ENCODE peak calls at places on chromosomes 1 and 21, in four cellular contexts. One of them, this sample, is unnamed.

GRCh38 chr1:115893545-115893944 is 52.6 kb upstream of the NHLH2 start:
- DNase-seq in K562: no peak
- DNase-seq in WTC11: no peak
- DNase-seq in HepG2: no peak
- DNase-seq in this sample: no peak

GRCh38 chr1:246001821-246002220 is 505.3 kb downstream of the SMYD3 start:
- DNase-seq in K562: no peak
- DNase-seq in WTC11: no peak
- DNase-seq in HepG2: no peak
- DNase-seq in this sample: no peak

GRCh38 chr21:16695074-16695473 is 817.8 kb upstream of the CXADR start:
- DNase-seq in K562: no peak
- DNase-seq in WTC11: no peak
- DNase-seq in HepG2: no peak
- DNase-seq in this sample: no peak

GRCh38 chr1:5889901-5890300 is 102.3 kb downstream of the NPHP4 start:
- DNase-seq in K562: no peak
- DNase-seq in WTC11: no peak
- DNase-seq in HepG2: no peak
- DNase-seq in this sample: no peak

GRCh38 chr21:19031956-19032355 is 628.4 kb upstream of the TMPRSS15 start:
- DNase-seq in K562: no peak
- DNase-seq in WTC11: no peak
- DNase-seq in HepG2: no peak
- DNase-seq in this sample: no peak

GRCh38 chr1:47187226-47187925 is 2.5 kb downstream of the PDZK1IP1 start:
- DNase-seq in K562: no peak
- DNase-seq in WTC11: no peak
- DNase-seq in HepG2: no peak
- DNase-seq in this sample: no peak

GRCh38 chr1:179754031-179754624 is 11.0 kb downstream of the FAM163A start:
- DNase-seq in K562: no peak
- DNase-seq in WTC11: no peak
- DNase-seq in HepG2: no peak
- DNase-seq in this sample: no peak

GRCh38 chr1:20426923-20427322 is 59.1 kb downstream of the CAMK2N1 start:
- DNase-seq in K562: no peak
- DNase-seq in WTC11: no peak
- DNase-seq in HepG2: peak
- DNase-seq in this sample: no peak

GRCh38 chr1:225462714-225463574 is 35.1 kb upstream of the LBR start:
- DNase-seq in K562: no peak
- DNase-seq in WTC11: no peak
- DNase-seq in HepG2: no peak
- DNase-seq in this sample: no peak

GRCh38 chr1:153141377-153141776 is 9.3 kb downstream of the SPRR2G start:
- DNase-seq in K562: no peak
- DNase-seq in WTC11: no peak
- DNase-seq in HepG2: no peak
- DNase-seq in this sample: no peak

GRCh38 chr1:32498751-32499150 is 33.9 kb downstream of the ZBTB8B start:
- DNase-seq in K562: no peak
- DNase-seq in WTC11: no peak
- DNase-seq in HepG2: no peak
- DNase-seq in this sample: no peak

GRCh38 chr1:83692524-83693336 is 306.2 kb downstream of the TTLL7 start:
- DNase-seq in K562: no peak
- DNase-seq in WTC11: peak
- DNase-seq in HepG2: peak
- DNase-seq in this sample: peak

GRCh38 chr21:17436626-17437111 is 76.2 kb upstream of the CXADR start:
- DNase-seq in K562: no peak
- DNase-seq in WTC11: no peak
- DNase-seq in HepG2: peak
- DNase-seq in this sample: no peak

GRCh38 chr1:221172836-221173235 is 293.6 kb downstream of the HLX start:
- DNase-seq in K562: no peak
- DNase-seq in WTC11: no peak
- DNase-seq in HepG2: no peak
- DNase-seq in this sample: no peak

GRCh38 chr1:229457436-229457835 is 23.5 kb upstream of the ACTA1 start:
- DNase-seq in K562: no peak
- DNase-seq in WTC11: no peak
- DNase-seq in HepG2: no peak
- DNase-seq in this sample: no peak

GRCh38 chr1:118978914-118979701 is 9.0 kb downstream of the TBX15 start:
- DNase-seq in K562: no peak
- DNase-seq in WTC11: no peak
- DNase-seq in HepG2: no peak
- DNase-seq in this sample: no peak

GRCh38 chr1:200302893-200303250 is 107.0 kb downstream of the ZNF281 start:
- DNase-seq in K562: no peak
- DNase-seq in WTC11: peak
- DNase-seq in HepG2: no peak
- DNase-seq in this sample: no peak

GRCh38 chr1:200301152-200301551 is 108.7 kb downstream of the ZNF281 start:
- DNase-seq in K562: no peak
- DNase-seq in WTC11: no peak
- DNase-seq in HepG2: no peak
- DNase-seq in this sample: no peak

GRCh38 chr1:200304146-200304545 is 105.7 kb downstream of the ZNF281 start:
- DNase-seq in K562: no peak
- DNase-seq in WTC11: no peak
- DNase-seq in HepG2: no peak
- DNase-seq in this sample: no peak

GRCh38 chr1:200299571-200299970 is 110.3 kb downstream of the ZNF281 start:
- DNase-seq in K562: no peak
- DNase-seq in WTC11: no peak
- DNase-seq in HepG2: no peak
- DNase-seq in this sample: no peak

DNA sequence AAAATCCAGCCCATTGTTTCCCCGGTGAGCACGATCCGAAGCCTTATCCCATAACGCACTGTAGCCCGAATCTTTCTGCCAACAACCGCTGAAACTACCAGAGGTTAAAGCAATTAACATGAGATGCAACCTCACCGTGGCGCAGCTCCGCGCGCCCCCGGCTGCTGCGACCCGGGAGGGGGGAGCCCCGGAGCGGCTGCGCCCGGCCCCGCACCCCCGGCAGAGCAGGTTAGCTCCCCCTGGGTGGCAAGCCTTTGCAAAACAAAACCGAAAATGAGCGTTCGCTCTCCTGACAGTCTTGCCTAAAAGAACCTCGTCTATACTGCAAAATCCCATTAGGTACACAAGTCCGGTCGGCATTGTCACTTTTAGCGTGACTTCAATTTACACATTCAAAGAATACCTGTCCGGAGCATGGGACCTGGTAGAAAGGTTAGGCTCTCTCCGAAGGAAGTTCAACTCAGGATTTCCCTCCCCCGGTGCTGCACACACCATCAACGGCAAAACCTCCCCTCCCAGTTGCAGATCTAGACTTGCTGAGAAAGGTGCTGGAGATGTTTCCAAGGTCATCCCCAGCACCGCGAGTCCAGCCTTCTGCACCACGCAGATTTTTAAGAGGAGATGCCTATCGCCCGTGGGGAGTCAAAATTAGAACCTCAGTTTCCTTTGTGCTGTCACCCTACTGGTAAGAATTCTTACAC is 107.5 kb downstream of the ZNF281 start:
- DNase-seq in K562: no peak
- DNase-seq in WTC11: peak
- DNase-seq in HepG2: no peak
- DNase-seq in this sample: no peak
- TF ChIP-seq NR2C2 in K562: no peak
- TF ChIP-seq NR2C2 in WTC11: no peak
- TF ChIP-seq NR2C2 in HepG2: no peak
- TF ChIP-seq NR2C2 in this sample: no peak

DNA sequence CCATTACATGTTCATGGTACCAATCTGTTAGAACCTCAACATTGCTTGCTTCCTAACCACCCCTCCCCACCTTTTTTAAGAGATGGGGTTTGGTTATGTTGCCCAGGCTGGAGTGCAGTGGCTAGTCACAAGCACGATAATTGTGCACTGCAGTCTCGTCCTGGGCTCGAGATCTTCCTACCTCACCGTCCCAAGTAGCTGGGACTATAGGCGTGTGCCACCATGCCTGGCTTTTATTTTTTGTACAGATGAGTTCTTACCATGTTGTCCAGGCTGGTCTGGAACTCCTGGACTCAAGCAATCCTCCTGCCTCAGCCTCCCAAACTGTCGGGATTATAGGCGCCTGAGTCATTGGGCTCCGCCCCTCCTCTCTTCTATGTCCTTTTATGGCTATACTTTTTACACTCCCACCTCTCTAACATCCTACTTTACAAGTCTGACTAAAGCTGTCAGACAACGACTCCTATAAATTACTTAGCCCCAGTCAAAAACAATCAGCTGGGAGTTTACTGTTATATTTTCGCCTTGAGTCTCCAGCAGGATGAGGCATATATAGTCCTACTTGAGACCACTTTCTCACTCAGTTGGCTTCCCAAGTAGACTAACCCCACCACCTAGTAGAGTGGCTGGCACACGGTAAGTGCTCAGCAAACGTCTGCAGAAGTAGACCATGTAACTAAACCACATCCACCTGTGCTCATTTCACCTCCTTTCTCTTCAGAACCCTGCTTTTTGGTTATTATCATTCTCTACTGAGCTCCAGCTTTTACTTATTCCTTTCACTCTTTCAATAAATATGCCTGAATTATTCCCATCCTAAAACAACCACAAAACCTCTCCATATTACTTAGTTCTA is 13.8 kb downstream of the ENSA start:
- DNase-seq in K562: peak
- DNase-seq in WTC11: no peak
- DNase-seq in HepG2: no peak
- DNase-seq in this sample: no peak
- TF ChIP-seq NR2C2 in K562: no peak
- TF ChIP-seq NR2C2 in WTC11: no peak
- TF ChIP-seq NR2C2 in HepG2: no peak
- TF ChIP-seq NR2C2 in this sample: no peak

GRCh38 chr1:90899263-90899662 is 122.6 kb downstream of the ZNF644 start:
- DNase-seq in K562: no peak
- DNase-seq in WTC11: no peak
- DNase-seq in HepG2: no peak
- DNase-seq in this sample: no peak

GRCh38 chr1:90902672-90903071 is 119.2 kb downstream of the ZNF644 start:
- DNase-seq in K562: peak
- DNase-seq in WTC11: no peak
- DNase-seq in HepG2: no peak
- DNase-seq in this sample: no peak
- TF ChIP-seq NR2C2 in K562: no peak
- TF ChIP-seq NR2C2 in WTC11: no peak
- TF ChIP-seq NR2C2 in HepG2: no peak
- TF ChIP-seq NR2C2 in this sample: no peak

GRCh38 chr1:173128737-173129136 is 78.0 kb upstream of the TNFSF18 start:
- DNase-seq in K562: no peak
- DNase-seq in WTC11: no peak
- DNase-seq in HepG2: no peak
- DNase-seq in this sample: no peak
- TF ChIP-seq NR2C2 in K562: no peak
- TF ChIP-seq NR2C2 in WTC11: no peak
- TF ChIP-seq NR2C2 in HepG2: no peak
- TF ChIP-seq NR2C2 in this sample: no peak

GRCh38 chr1:210696709-210697108 is 368.0 kb downstream of the HHAT start:
- DNase-seq in K562: no peak
- DNase-seq in WTC11: no peak
- DNase-seq in HepG2: no peak
- DNase-seq in this sample: peak
- TF ChIP-seq NR2C2 in K562: no peak
- TF ChIP-seq NR2C2 in WTC11: no peak
- TF ChIP-seq NR2C2 in HepG2: no peak
- TF ChIP-seq NR2C2 in this sample: no peak

GRCh38 chr1:11930571-11931445 is 3.7 kb upstream of the PLOD1 start:
- DNase-seq in K562: no peak
- DNase-seq in WTC11: no peak
- DNase-seq in HepG2: peak
- DNase-seq in this sample: no peak
- TF ChIP-seq NR2C2 in K562: no peak
- TF ChIP-seq NR2C2 in WTC11: no peak
- TF ChIP-seq NR2C2 in HepG2: no peak
- TF ChIP-seq NR2C2 in this sample: no peak

DNA sequence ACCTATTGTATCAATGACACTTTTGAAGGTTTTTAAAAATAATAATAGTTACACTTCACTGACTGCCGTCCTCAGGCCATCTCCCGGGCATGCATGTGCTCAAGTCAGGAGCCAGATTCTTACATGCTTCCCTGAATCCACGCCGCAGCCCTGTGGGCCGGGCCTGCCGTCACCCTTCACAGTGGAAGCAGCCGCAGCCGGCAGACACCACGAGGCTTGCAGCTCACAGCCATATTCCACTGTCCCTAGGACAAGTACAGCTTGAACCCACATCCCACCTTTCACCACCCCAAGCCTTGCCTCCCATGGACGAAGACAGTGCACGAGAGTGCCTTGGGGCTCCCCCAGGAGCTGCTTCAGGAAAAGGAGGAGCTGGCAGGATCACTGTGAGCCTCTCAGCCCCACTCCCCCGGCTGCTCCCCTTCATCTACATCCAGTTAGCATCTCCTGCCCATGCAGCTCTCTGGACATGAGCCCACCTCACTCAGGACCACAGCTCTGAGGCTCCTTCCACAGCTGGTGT is 77.2 kb downstream of the POFUT2 start:
- DNase-seq in K562: no peak
- DNase-seq in WTC11: no peak
- DNase-seq in HepG2: no peak
- DNase-seq in this sample: no peak
- TF ChIP-seq NR2C2 in K562: no peak
- TF ChIP-seq NR2C2 in WTC11: no peak
- TF ChIP-seq NR2C2 in HepG2: no peak
- TF ChIP-seq NR2C2 in this sample: no peak

DNA sequence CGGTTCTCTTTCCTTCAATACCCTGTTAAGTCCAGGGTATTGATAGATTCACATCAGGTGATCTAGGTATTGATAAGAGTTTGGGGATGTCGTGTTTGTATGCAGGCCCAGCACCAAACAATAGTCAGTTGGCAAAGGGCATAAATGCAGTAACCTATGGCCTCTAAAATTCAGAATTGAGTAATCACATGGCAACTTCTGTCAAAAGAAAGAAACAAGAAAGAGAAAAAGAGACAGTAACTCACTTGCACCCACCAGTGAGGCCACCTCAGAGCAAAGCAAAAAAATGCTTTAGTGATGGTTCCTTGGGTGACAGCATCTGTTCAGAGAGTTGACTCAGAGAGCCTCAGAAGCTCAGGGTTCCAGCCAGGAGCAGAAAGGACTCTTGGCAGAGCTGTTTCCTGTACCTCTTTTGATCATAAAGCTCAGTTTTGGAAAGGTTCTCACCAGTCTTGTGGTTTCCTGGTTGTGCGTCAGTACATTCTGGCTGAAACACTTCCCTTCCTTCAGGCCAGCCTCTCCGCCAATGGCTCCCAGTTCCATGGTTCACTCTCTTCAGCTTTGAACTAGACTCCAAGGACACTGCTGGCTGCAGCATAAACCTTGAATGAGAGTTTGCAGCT is 70.1 kb upstream of the GORAB start:
- DNase-seq in K562: no peak
- DNase-seq in WTC11: no peak
- DNase-seq in HepG2: no peak
- DNase-seq in this sample: no peak
- TF ChIP-seq NR2C2 in K562: no peak
- TF ChIP-seq NR2C2 in WTC11: no peak
- TF ChIP-seq NR2C2 in HepG2: no peak
- TF ChIP-seq NR2C2 in this sample: no peak

This sample was measured in GM12878.